ENCODE peak calls at places on chromosomes 12 and 14, in eight cellular contexts. C is endodermal cell, R is GM23338, A is heart left ventricle, Z is fibroblast of mammary gland, Y is IMR-90, T is sigmoid colon, O is upper lobe of left lung. G is an unnamed sample.

GRCh38 chr12:10220398-10221077 is 7.9 kb downstream of the GABARAPL1 start:
- DNase-seq in C (no peak), R (no peak), A (peak), Z (peak), Y (peak), T (peak), O (no peak), G (peak)

GRCh38 chr12:132523576-132524331 is 33.8 kb downstream of the FBRSL1 start:
- DNase-seq in C (peak), R (peak), A (peak), Z (peak), Y (peak), T (no peak), O (peak), G (peak)

GRCh38 chr12:27865421-27865820 is 85.4 kb upstream of the MANSC4 start:
- DNase-seq in C (no peak), R (no peak), A (no peak), Z (peak), Y (peak), T (no peak), O (no peak), G (peak)

GRCh38 chr14:103679351-103679750 is 35.9 kb downstream of the XRCC3 start:
- DNase-seq in C (peak), R (peak), A (peak), Z (peak), Y (no peak), T (no peak), O (peak), G (no peak)

GRCh38 chr12:125280482-125281377 is 215.5 kb downstream of the AACS start:
- DNase-seq in C (peak), R (peak), A (no peak), Z (no peak), Y (no peak), T (no peak), O (no peak), G (no peak)

GRCh38 chr14:36383674-36384421 is 63.4 kb upstream of the MBIP start:
- DNase-seq in C (no peak), R (no peak), A (peak), Z (no peak), Y (no peak), T (no peak), O (no peak), G (peak)

GRCh38 chr14:102772781-102773570 is 4.3 kb upstream of the TRAF3 start:
- DNase-seq in C (peak), R (peak), A (no peak), Z (no peak), Y (no peak), T (no peak), O (no peak), G (no peak)

GRCh38 chr14:33691907-33692306 is 259.0 kb downstream of the EGLN3 start:
- DNase-seq in C (no peak), R (no peak), A (no peak), Z (no peak), Y (no peak), T (no peak), O (no peak), G (no peak)

GRCh38 chr14:92439551-92440344 is 73.8 kb upstream of the RIN3 start:
- DNase-seq in C (no peak), R (no peak), A (peak), Z (no peak), Y (no peak), T (no peak), O (no peak), G (no peak)

GRCh38 chr14:97692084-97692483 is 894.9 kb downstream of the VRK1 start:
- DNase-seq in C (no peak), R (no peak), A (no peak), Z (no peak), Y (no peak), T (no peak), O (no peak), G (no peak)

GRCh38 chr14:68694516-68695235 is 98.2 kb downstream of the ZFP36L1 start:
- DNase-seq in C (no peak), R (no peak), A (no peak), Z (peak), Y (peak), T (peak), O (no peak), G (peak)

GRCh38 chr14:55899531-55899930 is 218.7 kb upstream of the PELI2 start:
- DNase-seq in C (no peak), R (no peak), A (no peak), Z (peak), Y (peak), T (no peak), O (no peak), G (no peak)

GRCh38 chr12:5487971-5488955 is 56.4 kb downstream of the NTF3 start:
- DNase-seq in C (no peak), R (no peak), A (no peak), Z (no peak), Y (peak), T (no peak), O (no peak), G (no peak)

GRCh38 chr12:13250416-13250815 is 53.9 kb downstream of the EMP1 start:
- DNase-seq in C (peak), R (no peak), A (no peak), Z (peak), Y (peak), T (no peak), O (no peak), G (peak)

GRCh38 chr12:114265036-114265435 is 140.9 kb downstream of the TBX5 start:
- DNase-seq in C (peak), R (no peak), A (peak), Z (no peak), Y (no peak), T (no peak), O (no peak), G (peak)

GRCh38 chr12:13390381-13390856 is 193.9 kb downstream of the EMP1 start:
- DNase-seq in C (no peak), R (no peak), A (peak), Z (peak), Y (peak), T (peak), O (peak), G (peak)

GRCh38 chr12:111390894-111391293 is 14.8 kb upstream of the SH2B3 start:
- DNase-seq in C (no peak), R (no peak), A (no peak), Z (no peak), Y (no peak), T (no peak), O (no peak), G (no peak)

GRCh38 chr12:1776139-1776975 is 44.0 kb upstream of the LRTM2 start:
- DNase-seq in C (peak), R (no peak), A (no peak), Z (peak), Y (peak), T (no peak), O (no peak), G (peak)

GRCh38 chr12:89999699-90000505 is 291.3 kb upstream of the ATP2B1 start:
- DNase-seq in C (no peak), R (no peak), A (no peak), Z (peak), Y (peak), T (no peak), O (no peak), G (peak)

GRCh38 chr12:121709478-121709890 is 3.1 kb upstream of the TMEM120B start:
- DNase-seq in C (peak), R (no peak), A (peak), Z (peak), Y (peak), T (no peak), O (no peak), G (peak)

GRCh38 chr12:116968986-116969385 is 58.2 kb downstream of the FBXW8 start:
- DNase-seq in C (peak), R (peak), A (no peak), Z (no peak), Y (no peak), T (no peak), O (no peak), G (no peak)

GRCh38 chr12:48788522-48788851 is 402 bp downstream of the ADCY6 start:
- DNase-seq in C (peak), R (no peak), A (no peak), Z (no peak), Y (no peak), T (no peak), O (peak), G (no peak)

GRCh38 chr12:49537709-49538601 is 875 bp upstream of the KCNH3 start:
- DNase-seq in C (peak), R (peak), A (no peak), Z (no peak), Y (no peak), T (peak), O (peak), G (no peak)

GRCh38 chr12:93192878-93193277 is 184.8 kb upstream of the NUDT4 start:
- DNase-seq in C (no peak), R (peak), A (no peak), Z (peak), Y (no peak), T (no peak), O (no peak), G (no peak)

GRCh38 chr14:37985826-37986470 is 221.8 kb upstream of the SSTR1 start:
- DNase-seq in C (peak), R (peak), A (peak), Z (peak), Y (peak), T (no peak), O (no peak), G (peak)

GRCh38 chr12:26646571-26646970 is 186.4 kb downstream of the ITPR2 start:
- DNase-seq in C (no peak), R (no peak), A (no peak), Z (no peak), Y (peak), T (no peak), O (no peak), G (peak)

GRCh38 chr12:8770499-8770898 is 51.9 kb upstream of the A2ML1 start:
- DNase-seq in C (no peak), R (no peak), A (no peak), Z (no peak), Y (no peak), T (no peak), O (no peak), G (no peak)

GRCh38 chr12:8773456-8773855 is 49.0 kb upstream of the A2ML1 start:
- DNase-seq in C (no peak), R (no peak), A (peak), Z (no peak), Y (no peak), T (no peak), O (peak), G (no peak)

DNA sequence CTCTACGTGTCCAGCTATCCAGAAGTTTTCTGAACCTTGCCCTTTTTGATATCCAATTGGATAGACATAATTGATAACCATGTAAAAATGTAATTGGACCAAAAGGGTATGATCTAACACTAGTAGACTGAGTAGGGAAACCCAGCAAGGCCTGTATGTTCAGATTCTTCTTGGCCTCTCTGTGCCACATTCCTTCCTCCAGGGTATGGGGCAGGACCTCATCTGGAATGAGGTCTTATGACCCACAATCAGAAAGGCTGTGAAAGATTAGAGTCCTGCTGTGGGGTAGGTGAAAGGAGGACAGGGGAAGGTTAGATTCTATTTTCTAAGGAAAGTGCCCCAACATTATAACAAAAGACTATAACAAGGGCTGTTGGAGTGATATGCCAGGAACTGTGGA is 51.3 kb upstream of the A2ML1 start:
- DNase-seq in C (no peak), R (no peak), A (no peak), Z (no peak), Y (no peak), T (no peak), O (no peak), G (no peak)
- TF ChIP-seq CTCF in C (peak), R (no peak), A (no peak), Z (no peak), Y (no peak), T (no peak), O (no peak), G (peak)

GRCh38 chr14:69983317-69983716 is 104.1 kb downstream of the SMOC1 start:
- DNase-seq in C (peak), R (no peak), A (no peak), Z (no peak), Y (no peak), T (no peak), O (no peak), G (no peak)

GRCh38 chr14:69985456-69985855 is 106.2 kb downstream of the SMOC1 start:
- DNase-seq in C (no peak), R (no peak), A (no peak), Z (peak), Y (peak), T (no peak), O (no peak), G (peak)

GRCh38 chr14:69979882-69980281 is 100.7 kb downstream of the SMOC1 start:
- DNase-seq in C (no peak), R (no peak), A (no peak), Z (no peak), Y (no peak), T (no peak), O (no peak), G (no peak)

GRCh38 chr14:69980457-69981414 is 101.5 kb downstream of the SMOC1 start:
- DNase-seq in C (no peak), R (peak), A (no peak), Z (no peak), Y (no peak), T (no peak), O (no peak), G (no peak)

DNA sequence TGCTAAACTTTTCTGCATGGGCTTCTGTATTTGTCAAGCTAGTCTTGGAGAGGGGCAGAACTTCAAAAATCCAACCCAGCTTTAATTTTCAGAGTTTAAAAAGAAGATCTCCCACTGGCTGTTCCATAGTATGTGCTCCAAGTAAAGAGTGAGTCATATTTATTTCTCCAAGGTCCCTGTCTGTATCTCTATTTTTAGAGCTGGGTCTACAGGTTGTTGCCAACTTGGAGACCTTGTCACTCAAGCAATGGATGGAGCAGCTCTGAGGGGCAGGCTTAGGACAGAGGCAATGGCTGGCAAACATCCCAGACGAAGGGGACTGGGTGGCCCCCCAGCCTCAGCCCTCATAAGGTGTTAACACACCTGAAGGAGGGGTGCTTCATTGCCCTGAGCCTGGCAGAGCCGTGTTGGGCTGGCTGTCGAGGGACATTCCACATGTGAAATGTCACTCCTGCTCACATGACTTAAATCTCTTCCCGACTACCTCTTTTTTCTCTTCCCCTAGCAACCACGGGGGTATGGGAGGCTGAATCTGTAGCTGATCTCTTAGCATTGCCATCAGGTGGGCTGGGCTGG is 103.1 kb downstream of the SMOC1 start:
- DNase-seq in C (no peak), R (no peak), A (no peak), Z (peak), Y (no peak), T (no peak), O (no peak), G (no peak)
- H3K4me3 ChIP-seq in C (no peak), R (no peak), A (no peak), Z (no peak), Y (no peak), T (no peak), O (no peak), G (no peak)

DNA sequence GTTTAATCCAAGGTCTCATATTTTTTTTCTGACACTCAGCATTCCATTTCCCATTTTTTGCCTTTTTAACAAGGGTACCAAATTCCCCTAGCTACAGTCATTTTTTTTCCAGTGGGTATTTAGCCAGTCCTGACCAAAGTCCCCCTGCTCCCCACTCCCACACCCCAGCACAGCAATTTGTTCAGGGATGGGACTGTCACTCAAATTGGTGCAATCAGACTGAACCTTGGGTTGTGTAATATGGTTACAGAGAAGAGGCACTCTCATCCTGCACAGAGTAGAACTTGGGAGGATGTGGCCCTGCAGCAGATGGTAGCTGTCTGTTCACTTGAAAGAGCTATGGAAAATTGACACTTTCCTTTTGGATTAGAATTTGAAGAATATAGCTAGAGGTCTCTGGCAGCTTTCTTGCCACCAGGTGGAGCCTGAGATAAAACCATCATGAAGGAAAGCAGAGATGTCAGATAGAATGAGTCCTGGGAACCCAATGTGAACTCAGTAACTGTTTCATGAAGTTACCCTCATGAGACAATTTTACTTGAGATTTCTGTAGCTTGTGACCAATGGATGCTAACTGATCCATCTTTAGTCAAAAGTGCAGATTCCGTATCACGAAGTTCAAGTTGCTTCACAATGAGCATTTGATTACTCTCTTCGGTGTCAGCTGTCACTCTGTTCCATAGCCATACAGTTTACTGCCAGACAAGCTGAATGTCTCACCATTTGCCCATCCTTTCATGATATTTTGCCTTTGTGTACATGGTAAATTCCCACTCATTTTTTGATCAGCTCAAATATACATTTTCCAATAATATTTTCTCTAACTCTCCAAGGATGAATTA is 394.0 kb upstream of the SYT1 start:
- DNase-seq in C (peak), R (peak), A (no peak), Z (peak), Y (peak), T (no peak), O (no peak), G (peak)
- TF ChIP-seq CTCF in C (peak), R (peak), A (peak), Z (peak), Y (peak), T (no peak), O (no peak), G (peak)

GRCh38 chr12:41979574-41979973 is 165.1 kb downstream of the GXYLT1 start:
- DNase-seq in C (no peak), R (no peak), A (no peak), Z (no peak), Y (no peak), T (no peak), O (no peak), G (no peak)
- H3K4me3 ChIP-seq in C (no peak), R (no peak), A (no peak), Z (no peak), Y (no peak), T (no peak), O (no peak), G (no peak)

GRCh38 chr12:102939059-102939458 is 18.4 kb upstream of the ASCL1 start:
- DNase-seq in C (no peak), R (no peak), A (no peak), Z (no peak), Y (no peak), T (no peak), O (no peak), G (no peak)

GRCh38 chr12:102939670-102940222 is 17.7 kb upstream of the ASCL1 start:
- DNase-seq in C (no peak), R (peak), A (no peak), Z (no peak), Y (no peak), T (no peak), O (no peak), G (no peak)
- TF ChIP-seq CTCF in C (peak), R (peak), A (no peak), Z (no peak), Y (no peak), T (no peak), O (no peak), G (no peak)

DNA sequence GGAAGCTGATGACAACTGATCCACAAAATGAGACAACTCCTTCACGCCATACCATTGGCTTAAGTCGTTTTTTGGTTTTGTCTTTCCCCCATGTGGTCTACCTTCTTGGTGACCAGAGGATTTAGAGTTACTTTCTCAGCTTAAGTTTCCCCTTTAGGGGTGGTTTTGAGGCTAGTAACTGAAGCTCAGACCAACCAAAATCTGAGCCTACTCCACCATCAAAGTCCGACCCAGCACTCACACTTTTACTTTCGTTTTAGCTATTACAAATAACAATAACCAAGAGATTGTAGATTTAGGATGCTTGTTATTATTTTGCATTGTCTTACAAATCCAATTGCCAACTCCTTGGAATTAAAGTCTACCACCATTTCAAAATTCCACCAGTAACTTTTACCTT is 130.6 kb upstream of the MDM1 start:
- DNase-seq in C (no peak), R (no peak), A (no peak), Z (no peak), Y (no peak), T (no peak), O (no peak), G (no peak)
- H3K4me3 ChIP-seq in C (no peak), R (no peak), A (no peak), Z (no peak), Y (peak), T (no peak), O (no peak), G (no peak)

GRCh38 chr14:32004300-32004699 is 72.8 kb upstream of the ARHGAP5 start:
- DNase-seq in C (no peak), R (no peak), A (no peak), Z (peak), Y (no peak), T (no peak), O (no peak), G (no peak)
- TF ChIP-seq CTCF in C (no peak), R (no peak), A (no peak), Z (peak), Y (no peak), T (no peak), O (no peak), G (no peak)

G was measured in fibroblast of the aortic adventitia.